ENCODE peak calls at places on chromosomes 2 and 18, in four cellular contexts. One of them, this sample, is unnamed.

GRCh38 chr2:84897773-84898172 is 7.7 kb upstream of the TMSB10 start:
- DNase-seq in GM23338: no peak
- DNase-seq in coronary artery: no peak
- DNase-seq in sigmoid colon: no peak
- DNase-seq in this sample: no peak

GRCh38 chr2:86383844-86384243 is 46.4 kb upstream of the REEP1 start:
- DNase-seq in GM23338: no peak
- DNase-seq in coronary artery: no peak
- DNase-seq in sigmoid colon: no peak
- DNase-seq in this sample: no peak

GRCh38 chr2:235394278-235394828 is 99.5 kb upstream of the AGAP1 start:
- DNase-seq in GM23338: no peak
- DNase-seq in coronary artery: no peak
- DNase-seq in sigmoid colon: no peak
- DNase-seq in this sample: no peak

GRCh38 chr2:210063306-210063705 is 60.9 kb downstream of the RPE start:
- DNase-seq in GM23338: no peak
- DNase-seq in coronary artery: no peak
- DNase-seq in sigmoid colon: no peak
- DNase-seq in this sample: no peak

GRCh38 chr2:30359644-30360167 is 87.3 kb upstream of the LCLAT1 start:
- DNase-seq in GM23338: no peak
- DNase-seq in coronary artery: peak; percentile 86
- DNase-seq in sigmoid colon: peak; percentile 90
- DNase-seq in this sample: no peak

GRCh38 chr2:165745916-165746315 is 48.1 kb downstream of the GALNT3 start:
- DNase-seq in GM23338: no peak
- DNase-seq in coronary artery: no peak
- DNase-seq in sigmoid colon: no peak
- DNase-seq in this sample: no peak

GRCh38 chr18:46096651-46097300 is 1.3 kb downstream of the ATP5F1A start:
- DNase-seq in GM23338: no peak
- DNase-seq in coronary artery: no peak
- DNase-seq in sigmoid colon: no peak
- DNase-seq in this sample: no peak

GRCh38 chr2:136424112-136424511 is 306.2 kb upstream of the CXCR4 start:
- DNase-seq in GM23338: no peak
- DNase-seq in coronary artery: no peak
- DNase-seq in sigmoid colon: no peak
- DNase-seq in this sample: no peak

GRCh38 chr2:223442874-223443273 is 159.3 kb downstream of the SCG2 start:
- DNase-seq in GM23338: no peak
- DNase-seq in coronary artery: no peak
- DNase-seq in sigmoid colon: no peak
- DNase-seq in this sample: no peak

GRCh38 chr2:239035361-239035814 is 187.5 kb downstream of the TWIST2 start:
- DNase-seq in GM23338: peak; percentile 73
- DNase-seq in coronary artery: no peak
- DNase-seq in sigmoid colon: peak; percentile 76
- DNase-seq in this sample: peak; percentile 68

GRCh38 chr2:132937629-132938028 is 267.6 kb upstream of the LYPD1 start:
- DNase-seq in GM23338: no peak
- DNase-seq in coronary artery: no peak
- DNase-seq in sigmoid colon: no peak
- DNase-seq in this sample: no peak

GRCh38 chr2:16219292-16219975 is 279.1 kb downstream of the MYCN start:
- DNase-seq in GM23338: no peak
- DNase-seq in coronary artery: no peak
- DNase-seq in sigmoid colon: no peak
- DNase-seq in this sample: no peak

GRCh38 chr2:237627463-237628321 is at the start of gene LRRFIP1:
- DNase-seq in GM23338: peak; percentile 62
- DNase-seq in coronary artery: no peak
- DNase-seq in sigmoid colon: peak; percentile 72
- DNase-seq in this sample: peak; percentile 76

DNA sequence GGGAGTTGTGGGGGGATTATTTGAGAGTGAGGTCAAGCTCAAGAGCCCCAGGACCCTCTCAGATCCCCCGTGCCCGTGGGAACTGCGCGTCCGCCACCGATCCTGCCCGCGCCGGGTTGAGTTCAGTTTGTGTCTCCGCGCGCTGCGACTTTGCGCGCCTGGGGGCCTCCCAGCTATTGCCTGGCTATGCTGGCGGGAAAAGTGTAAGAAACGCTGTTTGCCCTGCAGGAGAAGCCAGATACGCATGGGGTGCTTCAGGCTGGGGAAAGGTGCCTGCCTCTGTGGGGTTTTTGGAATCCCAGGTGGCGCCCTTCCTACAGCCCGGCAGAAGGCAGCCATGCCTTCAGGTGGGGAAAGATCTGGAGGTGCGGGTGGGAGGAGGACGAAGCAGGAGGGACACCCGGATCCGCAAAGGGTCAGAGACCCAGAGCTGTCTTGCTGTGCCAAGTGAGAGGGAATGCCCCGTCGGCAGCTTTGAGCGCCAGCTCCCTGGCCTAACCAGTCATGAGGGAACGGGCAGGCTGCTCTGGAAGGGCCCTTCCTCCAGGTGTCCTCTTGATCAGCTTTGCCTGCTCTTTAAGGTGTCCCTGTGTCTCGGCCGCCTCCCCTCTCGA is 22.5 kb downstream of the TEX44 start:
- DNase-seq in GM23338: peak; percentile 62
- DNase-seq in coronary artery: no peak
- DNase-seq in sigmoid colon: peak; percentile 74
- DNase-seq in this sample: peak; percentile 62
- TF ChIP-seq CTCF in GM23338: peak; percentile 10
- TF ChIP-seq CTCF in coronary artery: no peak
- TF ChIP-seq CTCF in sigmoid colon: no peak
- TF ChIP-seq CTCF in this sample: no peak

DNA sequence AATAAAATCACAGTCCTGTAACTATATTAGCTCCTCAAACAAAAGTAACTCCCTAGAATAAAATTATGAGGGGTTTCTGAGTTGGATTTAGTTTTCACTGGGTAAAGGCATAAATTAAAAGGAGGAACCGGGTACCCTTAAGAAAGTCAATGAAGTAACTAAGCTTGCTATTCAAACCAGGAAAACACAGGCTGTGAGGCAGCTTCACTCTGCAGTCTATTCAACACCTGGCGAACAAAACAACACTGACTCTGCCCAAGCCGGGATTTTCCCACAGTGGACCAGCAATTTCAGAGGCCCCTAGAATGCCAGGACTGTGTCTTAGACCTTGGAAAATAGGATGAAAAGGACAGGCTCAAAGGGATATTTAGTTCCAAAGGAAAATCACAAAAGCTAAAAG is 24.6 kb upstream of the CREB1 start:
- DNase-seq in GM23338: peak; percentile 52
- DNase-seq in coronary artery: no peak
- DNase-seq in sigmoid colon: no peak
- DNase-seq in this sample: peak; percentile 79
- H3K4me3 ChIP-seq in GM23338: peak overlapping the region; percentile 7
- H3K4me3 ChIP-seq in coronary artery: peak overlapping the region; percentile 41
- H3K4me3 ChIP-seq in sigmoid colon: no peak overlapping the region
- H3K4me3 ChIP-seq in this sample: peak overlapping the region; percentile 32

GRCh38 chr2:43759195-43759594 is 14.6 kb upstream of the DYNC2LI1 start:
- DNase-seq in GM23338: no peak
- DNase-seq in coronary artery: no peak
- DNase-seq in sigmoid colon: no peak
- DNase-seq in this sample: no peak
- TF ChIP-seq CTCF in GM23338: no peak
- TF ChIP-seq CTCF in coronary artery: no peak
- TF ChIP-seq CTCF in sigmoid colon: no peak
- TF ChIP-seq CTCF in this sample: no peak

GRCh38 chr18:48940854-48941531 is 9.8 kb downstream of the SMAD7 start:
- DNase-seq in GM23338: no peak
- DNase-seq in coronary artery: no peak
- DNase-seq in sigmoid colon: no peak
- DNase-seq in this sample: no peak

GRCh38 chr18:48942086-48942485 is 8.7 kb downstream of the SMAD7 start:
- DNase-seq in GM23338: no peak
- DNase-seq in coronary artery: no peak
- DNase-seq in sigmoid colon: no peak
- DNase-seq in this sample: no peak

GRCh38 chr18:48942554-48943261 is 8.1 kb downstream of the SMAD7 start:
- DNase-seq in GM23338: no peak
- DNase-seq in coronary artery: peak; percentile 74
- DNase-seq in sigmoid colon: no peak
- DNase-seq in this sample: no peak

GRCh38 chr18:48943333-48943732 is 7.4 kb downstream of the SMAD7 start:
- DNase-seq in GM23338: no peak
- DNase-seq in coronary artery: no peak
- DNase-seq in sigmoid colon: no peak
- DNase-seq in this sample: no peak

DNA sequence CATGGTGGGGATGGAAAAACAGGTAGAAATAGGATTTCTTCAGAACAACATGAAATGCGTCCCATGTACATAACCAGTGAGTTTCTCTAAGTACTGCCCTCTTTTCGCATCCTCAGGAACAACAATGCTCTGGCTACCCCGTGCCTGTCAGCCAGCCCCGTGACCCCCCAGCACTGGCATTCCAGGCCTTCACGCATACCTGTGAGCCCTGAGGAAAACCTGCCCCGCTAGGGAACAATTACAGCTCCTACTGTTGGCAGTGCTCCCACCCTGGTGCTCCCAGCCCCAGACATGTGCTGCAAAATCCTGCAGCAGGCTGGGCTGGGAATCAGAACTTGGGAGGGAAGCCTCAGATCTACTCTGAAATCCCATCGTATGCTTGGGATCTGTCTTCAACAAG is 9.1 kb downstream of the SMAD7 start:
- DNase-seq in GM23338: no peak
- DNase-seq in coronary artery: no peak
- DNase-seq in sigmoid colon: no peak
- DNase-seq in this sample: no peak
- H3K4me3 ChIP-seq in GM23338: peak overlapping the region; percentile 20
- H3K4me3 ChIP-seq in coronary artery: peak overlapping the region; percentile 90
- H3K4me3 ChIP-seq in sigmoid colon: no peak overlapping the region
- H3K4me3 ChIP-seq in this sample: no peak overlapping the region

DNA sequence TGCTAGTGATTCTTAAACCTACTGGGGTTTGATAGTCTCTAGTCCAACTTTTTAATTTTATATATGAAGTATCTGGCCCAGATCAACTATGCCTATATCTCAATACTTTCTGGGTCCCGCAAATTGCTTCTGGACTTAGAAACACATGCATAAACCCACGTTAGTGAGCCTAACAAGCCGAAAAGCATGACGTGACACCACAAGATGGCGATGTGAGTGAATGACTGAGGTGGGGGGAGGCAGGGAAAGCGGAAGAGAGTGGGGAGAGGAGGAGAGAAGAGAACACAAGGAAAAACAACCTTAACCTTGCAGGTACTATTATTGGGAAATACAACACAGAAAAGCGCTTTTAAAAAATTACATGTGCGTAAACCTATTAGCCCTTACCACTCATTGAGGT is 13.8 kb downstream of the PDIA6 start:
- DNase-seq in GM23338: no peak
- DNase-seq in coronary artery: no peak
- DNase-seq in sigmoid colon: no peak
- DNase-seq in this sample: peak; percentile 41
- TF ChIP-seq CTCF in GM23338: no peak
- TF ChIP-seq CTCF in coronary artery: no peak
- TF ChIP-seq CTCF in sigmoid colon: no peak
- TF ChIP-seq CTCF in this sample: peak; percentile 54

GRCh38 chr2:216235462-216235861 is 126.3 kb downstream of the XRCC5 start:
- DNase-seq in GM23338: no peak
- DNase-seq in coronary artery: no peak
- DNase-seq in sigmoid colon: no peak
- DNase-seq in this sample: no peak
- H3K4me3 ChIP-seq in GM23338: no peak overlapping the region
- H3K4me3 ChIP-seq in coronary artery: no peak overlapping the region
- H3K4me3 ChIP-seq in sigmoid colon: no peak overlapping the region
- H3K4me3 ChIP-seq in this sample: no peak overlapping the region

GRCh38 chr2:2842466-2842865 is 511.4 kb upstream of the MYT1L start:
- DNase-seq in GM23338: no peak
- DNase-seq in coronary artery: peak; percentile 55
- DNase-seq in sigmoid colon: no peak
- DNase-seq in this sample: no peak

GRCh38 chr2:2845267-2845666 is 514.2 kb upstream of the MYT1L start:
- DNase-seq in GM23338: no peak
- DNase-seq in coronary artery: no peak
- DNase-seq in sigmoid colon: no peak
- DNase-seq in this sample: no peak

GRCh38 chr2:2845796-2846315 is 514.8 kb upstream of the MYT1L start:
- DNase-seq in GM23338: no peak
- DNase-seq in coronary artery: no peak
- DNase-seq in sigmoid colon: no peak
- DNase-seq in this sample: no peak

GRCh38 chr2:2846379-2847130 is 515.5 kb upstream of the MYT1L start:
- DNase-seq in GM23338: no peak
- DNase-seq in coronary artery: no peak
- DNase-seq in sigmoid colon: peak; percentile 76
- DNase-seq in this sample: no peak

DNA sequence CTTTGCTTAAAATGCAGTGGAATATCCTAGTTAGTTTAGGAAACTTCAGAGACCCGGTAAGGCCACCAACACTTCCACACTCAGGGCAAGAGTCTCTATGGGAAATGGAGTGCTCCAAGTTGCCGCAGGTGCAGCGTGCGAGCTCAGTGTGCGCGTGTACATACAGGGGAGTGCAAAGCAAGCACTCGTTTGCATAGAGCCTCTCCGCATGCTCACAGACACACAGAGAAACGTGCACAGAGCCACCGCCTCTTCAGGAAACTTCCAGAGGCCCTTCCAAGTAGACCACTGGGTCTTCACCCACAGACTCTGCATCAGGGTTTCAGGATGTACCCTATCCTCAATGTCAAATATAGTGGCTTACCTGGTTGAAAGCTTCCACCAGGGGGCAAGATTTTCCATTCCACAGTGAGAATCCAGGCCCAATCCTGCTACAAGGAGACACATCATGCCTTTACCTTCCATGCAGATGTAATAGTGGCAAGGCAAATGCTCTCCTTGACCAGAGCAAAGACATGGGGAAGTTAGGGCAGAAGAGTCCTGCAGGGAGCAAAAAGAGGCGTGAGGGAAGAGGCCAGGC is 513.0 kb upstream of the MYT1L start:
- DNase-seq in GM23338: peak; percentile 58
- DNase-seq in coronary artery: no peak
- DNase-seq in sigmoid colon: no peak
- DNase-seq in this sample: no peak
- TF ChIP-seq CTCF in GM23338: peak; percentile 65
- TF ChIP-seq CTCF in coronary artery: no peak
- TF ChIP-seq CTCF in sigmoid colon: no peak
- TF ChIP-seq CTCF in this sample: peak; percentile 52